ENCODE peak calls at places on chromosome 21, in four cellular contexts. One of them, this sample, is unnamed.
A peak's percentile ranks its signal among the peaks of the same experiment; 100 is the strongest.

GRCh38 chr21:46639489-46640386 is 4.3 kb downstream of the PRMT2 start:
- DNase-seq in GM20000: no peak
- DNase-seq in nephron progenitor cell: no peak
- DNase-seq in mesothelial cell of epicardium: no peak
- DNase-seq in this sample: no peak

GRCh38 chr21:33980276-33980916 is 64.8 kb upstream of the ATP5PO start:
- DNase-seq in nephron progenitor cell: no peak
- DNase-seq in GM20000: no peak
- DNase-seq in mesothelial cell of epicardium: no peak
- DNase-seq in this sample: no peak

GRCh38 chr21:24023402-24023801 is 1583.9 kb downstream of the MRPL39 start:
- DNase-seq in mesothelial cell of epicardium: no peak
- DNase-seq in GM20000: no peak
- DNase-seq in nephron progenitor cell: no peak
- DNase-seq in this sample: no peak

GRCh38 chr21:36980280-36981048 is 14.0 kb upstream of the HLCS start:
- DNase-seq in GM20000: no peak
- DNase-seq in nephron progenitor cell: peak; percentile 43
- DNase-seq in mesothelial cell of epicardium: peak; percentile 40
- DNase-seq in this sample: no peak

GRCh38 chr21:41641821-41642368 is 125.0 kb downstream of the RIPK4 start:
- DNase-seq in mesothelial cell of epicardium: no peak
- DNase-seq in GM20000: no peak
- DNase-seq in nephron progenitor cell: no peak
- DNase-seq in this sample: no peak

GRCh38 chr21:42097860-42098259 is 26.7 kb downstream of the UMODL1 start:
- DNase-seq in nephron progenitor cell: no peak
- DNase-seq in mesothelial cell of epicardium: no peak
- DNase-seq in GM20000: no peak
- DNase-seq in this sample: no peak

GRCh38 chr21:41576010-41576615 is 68.2 kb upstream of the TMPRSS2 start:
- DNase-seq in nephron progenitor cell: no peak
- DNase-seq in GM20000: no peak
- DNase-seq in mesothelial cell of epicardium: no peak
- DNase-seq in this sample: no peak

GRCh38 chr21:25929859-25930520 is 195.2 kb downstream of the GABPA start:
- DNase-seq in GM20000: no peak
- DNase-seq in nephron progenitor cell: no peak
- DNase-seq in mesothelial cell of epicardium: no peak
- DNase-seq in this sample: no peak

DNA sequence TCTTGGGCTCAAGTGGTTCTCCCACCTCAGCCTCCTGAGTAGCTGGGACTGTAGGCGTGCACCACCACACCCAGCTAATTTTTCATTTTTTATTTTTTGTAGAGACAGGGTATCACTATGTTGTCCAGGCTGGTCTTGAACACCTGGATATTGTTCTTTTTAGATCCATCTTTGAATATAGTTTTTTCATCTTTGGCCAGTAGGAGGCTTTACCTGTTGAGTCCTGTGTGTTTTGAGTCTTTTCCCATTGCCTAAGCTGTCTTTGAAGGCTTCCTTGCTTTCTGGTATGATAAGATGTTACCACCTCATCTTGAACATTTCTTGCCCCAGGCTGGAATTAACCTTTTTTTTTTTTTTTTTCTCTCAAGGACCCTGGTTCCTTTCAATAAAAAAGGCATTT is 387.8 kb upstream of the RUNX1 start:
- DNase-seq in mesothelial cell of epicardium: no peak
- DNase-seq in GM20000: no peak
- DNase-seq in nephron progenitor cell: no peak
- DNase-seq in this sample: no peak
- TF ChIP-seq CTCF in mesothelial cell of epicardium: no peak
- TF ChIP-seq CTCF in GM20000: no peak
- TF ChIP-seq CTCF in nephron progenitor cell: no peak
- TF ChIP-seq CTCF in this sample: no peak

DNA sequence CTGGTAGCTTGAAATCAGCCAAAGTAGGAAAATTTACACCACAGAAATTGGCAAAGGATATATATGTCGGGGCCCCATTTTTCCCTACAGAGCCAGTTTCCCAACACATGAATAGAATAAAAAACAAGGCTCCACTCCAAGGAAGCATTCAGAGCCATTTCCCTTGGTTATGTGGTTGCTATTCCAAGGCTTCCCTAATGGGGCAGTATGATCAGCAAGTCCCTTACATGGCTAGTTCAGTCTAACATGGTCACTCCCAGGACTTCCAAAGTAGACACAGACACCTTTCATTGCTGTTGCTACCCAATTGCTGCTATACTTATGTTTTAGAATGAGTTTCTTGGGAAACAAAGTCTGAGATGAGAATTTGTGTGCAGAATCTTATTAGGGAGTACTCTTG is 93.1 kb downstream of the C21orf91 start:
- DNase-seq in GM20000: no peak
- DNase-seq in mesothelial cell of epicardium: no peak
- DNase-seq in nephron progenitor cell: no peak
- DNase-seq in this sample: no peak
- TF ChIP-seq CTCF in GM20000: no peak
- TF ChIP-seq CTCF in mesothelial cell of epicardium: no peak
- TF ChIP-seq CTCF in nephron progenitor cell: no peak
- TF ChIP-seq CTCF in this sample: no peak

GRCh38 chr21:44993321-44994015 is 53.6 kb downstream of the SLX9 start:
- DNase-seq in mesothelial cell of epicardium: no peak
- DNase-seq in GM20000: no peak
- DNase-seq in nephron progenitor cell: no peak
- DNase-seq in this sample: no peak

GRCh38 chr21:44989943-44990780 is 50.3 kb downstream of the SLX9 start:
- DNase-seq in nephron progenitor cell: no peak
- DNase-seq in mesothelial cell of epicardium: no peak
- DNase-seq in GM20000: no peak
- DNase-seq in this sample: no peak

GRCh38 chr21:44990921-44991320 is 51.1 kb downstream of the SLX9 start:
- DNase-seq in nephron progenitor cell: no peak
- DNase-seq in GM20000: no peak
- DNase-seq in mesothelial cell of epicardium: no peak
- DNase-seq in this sample: no peak

GRCh38 chr21:44992608-44993031 is 52.8 kb downstream of the SLX9 start:
- DNase-seq in GM20000: no peak
- DNase-seq in nephron progenitor cell: no peak
- DNase-seq in mesothelial cell of epicardium: no peak
- DNase-seq in this sample: no peak

GRCh38 chr21:44991538-44992483 is 52.0 kb downstream of the SLX9 start:
- DNase-seq in GM20000: no peak
- DNase-seq in nephron progenitor cell: no peak
- DNase-seq in mesothelial cell of epicardium: no peak
- DNase-seq in this sample: no peak
- TF ChIP-seq CTCF in GM20000: no peak
- TF ChIP-seq CTCF in nephron progenitor cell: no peak
- TF ChIP-seq CTCF in mesothelial cell of epicardium: no peak
- TF ChIP-seq CTCF in this sample: no peak

GRCh38 chr21:18950045-18950740 is 546.6 kb upstream of the TMPRSS15 start:
- DNase-seq in mesothelial cell of epicardium: no peak
- DNase-seq in GM20000: no peak
- DNase-seq in nephron progenitor cell: no peak
- DNase-seq in this sample: no peak

GRCh38 chr21:18954415-18954972 is 550.9 kb upstream of the TMPRSS15 start:
- DNase-seq in GM20000: no peak
- DNase-seq in nephron progenitor cell: no peak
- DNase-seq in mesothelial cell of epicardium: no peak
- DNase-seq in this sample: no peak

DNA sequence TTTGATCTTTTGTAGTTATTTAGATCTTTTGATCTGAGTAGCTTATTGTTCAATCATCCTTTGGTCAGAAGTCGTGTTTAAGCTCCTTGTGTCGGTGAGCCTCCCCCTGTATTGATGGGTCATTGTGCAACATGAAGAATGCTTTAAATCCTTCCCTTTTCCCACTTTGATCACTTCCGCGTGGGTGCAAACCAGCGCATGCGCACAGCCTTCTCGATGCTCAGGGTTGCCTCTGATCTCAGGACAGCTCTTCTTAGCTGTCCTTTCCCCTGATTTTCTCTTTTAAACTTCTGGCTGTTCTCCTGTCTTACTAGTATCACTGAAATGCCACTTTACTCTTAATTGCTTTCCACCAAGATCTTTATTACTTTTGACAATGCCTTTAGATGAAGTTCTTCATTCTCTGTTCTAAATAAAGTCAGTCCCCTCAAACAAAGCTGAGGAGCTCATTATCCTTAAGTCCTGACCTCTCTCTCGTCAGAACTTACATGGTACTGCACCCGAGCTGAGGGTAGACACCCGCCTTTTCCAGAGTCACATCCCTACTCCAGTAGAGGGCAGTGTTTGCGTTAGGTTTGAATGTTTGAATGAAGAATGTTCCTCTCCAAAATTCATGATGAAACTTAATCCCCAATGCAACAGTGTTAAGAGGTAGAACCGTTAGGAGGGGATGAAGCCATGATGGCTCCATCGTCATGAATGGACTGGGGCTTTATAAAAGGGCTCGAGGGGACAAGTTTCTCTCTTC is 547.9 kb upstream of the TMPRSS15 start:
- DNase-seq in nephron progenitor cell: peak; percentile 32
- DNase-seq in GM20000: no peak
- DNase-seq in mesothelial cell of epicardium: no peak
- DNase-seq in this sample: no peak
- TF ChIP-seq CTCF in nephron progenitor cell: peak; percentile 60
- TF ChIP-seq CTCF in GM20000: no peak
- TF ChIP-seq CTCF in mesothelial cell of epicardium: peak; percentile 23
- TF ChIP-seq CTCF in this sample: no peak

GRCh38 chr21:45287438-45288391 is at the start of gene POFUT2:
- DNase-seq in GM20000: peak; percentile 100
- DNase-seq in nephron progenitor cell: peak; percentile 100
- DNase-seq in mesothelial cell of epicardium: peak; percentile 100
- DNase-seq in this sample: peak; percentile 99
- TF ChIP-seq CTCF in GM20000: no peak
- TF ChIP-seq CTCF in nephron progenitor cell: no peak
- TF ChIP-seq CTCF in mesothelial cell of epicardium: no peak
- TF ChIP-seq CTCF in this sample: no peak

DNA sequence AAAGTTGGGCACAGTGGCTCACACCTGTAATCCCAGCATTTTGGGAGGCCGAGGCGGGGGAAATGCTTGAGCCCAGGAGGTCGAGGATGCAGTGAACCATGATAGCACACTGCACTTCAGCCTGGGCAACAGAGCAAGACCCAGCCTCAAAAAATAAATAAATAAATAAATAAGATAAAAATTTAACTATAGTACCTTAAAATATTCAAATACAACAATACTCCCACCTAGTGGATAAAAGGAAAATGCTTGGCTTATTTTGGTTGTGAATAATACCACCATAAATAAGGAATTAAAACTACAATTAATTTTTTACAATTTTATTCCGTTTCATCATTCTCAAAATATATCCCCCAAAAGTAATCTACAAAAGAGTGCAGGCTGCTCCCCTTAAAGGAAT is 8.1 kb downstream of the PSMG1 start:
- DNase-seq in GM20000: no peak
- DNase-seq in mesothelial cell of epicardium: no peak
- DNase-seq in nephron progenitor cell: no peak
- DNase-seq in this sample: no peak
- TF ChIP-seq CTCF in GM20000: no peak
- TF ChIP-seq CTCF in mesothelial cell of epicardium: peak; percentile 75
- TF ChIP-seq CTCF in nephron progenitor cell: peak; percentile 48
- TF ChIP-seq CTCF in this sample: peak; percentile 53

This sample was measured in natural killer cell.